ENCODE peak calls at places on chromosomes 7 and 10, in five cellular contexts. H is K562, J is HCT116, I is SK-N-SH, N is GM12878. P is an unnamed sample. For H3K4me1, the result is how much of the 10 kb centered on the place peaks cover.

GRCh38 chr10:115398026-115398425 is 304.9 kb downstream of the ATRNL1 start:
- DNase-seq in N (no peak), J (no peak), I (no peak), H (no peak), P (no peak)

GRCh38 chr7:18459439-18459838 is 36.1 kb upstream of the HDAC9 start:
- DNase-seq in N (no peak), H (no peak), I (no peak), J (no peak), P (no peak)

GRCh38 chr7:7653568-7654187 is 13.1 kb downstream of the UMAD1 start:
- DNase-seq in J (peak), N (peak), H (peak), I (peak), P (no peak)

GRCh38 chr10:114172776-114173555 is 1.0 kb downstream of the CCDC186 start:
- DNase-seq in N (no peak), I (no peak), H (no peak), J (no peak), P (no peak)

GRCh38 chr10:32950457-32951109 is 7.4 kb downstream of the ITGB1 start:
- DNase-seq in N (no peak), I (no peak), J (no peak), H (no peak), P (no peak)

GRCh38 chr10:132574783-132575319 is 37.3 kb downstream of the INPP5A start:
- DNase-seq in H (no peak), J (no peak), I (no peak), N (no peak), P (no peak)

GRCh38 chr7:41624818-41625217 is 78.1 kb downstream of the INHBA start:
- DNase-seq in I (no peak), N (no peak), J (no peak), H (no peak), P (no peak)

GRCh38 chr10:62373995-62374861 is at the start of gene ZNF365:
- DNase-seq in I (peak), H (no peak), J (peak), N (no peak), P (no peak)

GRCh38 chr10:110414563-110415309 is 83.0 kb upstream of the DUSP5 start:
- DNase-seq in J (peak), N (peak), I (no peak), H (no peak), P (peak)

GRCh38 chr10:112952282-112952991 is 2.4 kb downstream of the TCF7L2 start:
- DNase-seq in H (no peak), N (no peak), I (peak), J (no peak), P (no peak)

GRCh38 chr7:2528481-2529095 is 9.0 kb downstream of the LFNG start:
- DNase-seq in H (no peak), N (no peak), J (no peak), I (no peak), P (no peak)

GRCh38 chr10:62597226-62597625 is 207.3 kb upstream of the ADO start:
- DNase-seq in J (no peak), N (no peak), I (no peak), H (no peak), P (no peak)

GRCh38 chr7:43077732-43078391 is 34.6 kb upstream of the HECW1 start:
- DNase-seq in H (peak), J (peak), N (no peak), I (peak), P (peak)

GRCh38 chr7:90994601-90995000 is 269.6 kb upstream of the FZD1 start:
- DNase-seq in H (no peak), N (no peak), I (no peak), J (no peak), P (no peak)

GRCh38 chr10:3946234-3947229 is 161.5 kb upstream of the KLF6 start:
- DNase-seq in N (no peak), I (no peak), J (no peak), H (no peak), P (no peak)

GRCh38 chr7:50353201-50353600 is 48.7 kb downstream of the IKZF1 start:
- DNase-seq in H (no peak), I (no peak), J (no peak), N (no peak), P (no peak)
- H3K4me1 ChIP-seq in H (under half), I (under half), J (under half), N (under half), P (under half)

GRCh38 chr7:33195264-33195663 is 65.9 kb downstream of the BBS9 start:
- DNase-seq in N (no peak), I (no peak), J (no peak), H (no peak), P (no peak)

GRCh38 chr7:33191326-33191725 is 62.0 kb downstream of the BBS9 start:
- DNase-seq in H (no peak), N (no peak), I (no peak), J (no peak), P (peak)

GRCh38 chr7:33190688-33191304 is 61.4 kb downstream of the BBS9 start:
- DNase-seq in I (no peak), N (no peak), H (no peak), J (no peak), P (no peak)

GRCh38 chr7:33192695-33193291 is 63.4 kb downstream of the BBS9 start:
- DNase-seq in I (no peak), J (no peak), N (no peak), H (no peak), P (no peak)

DNA sequence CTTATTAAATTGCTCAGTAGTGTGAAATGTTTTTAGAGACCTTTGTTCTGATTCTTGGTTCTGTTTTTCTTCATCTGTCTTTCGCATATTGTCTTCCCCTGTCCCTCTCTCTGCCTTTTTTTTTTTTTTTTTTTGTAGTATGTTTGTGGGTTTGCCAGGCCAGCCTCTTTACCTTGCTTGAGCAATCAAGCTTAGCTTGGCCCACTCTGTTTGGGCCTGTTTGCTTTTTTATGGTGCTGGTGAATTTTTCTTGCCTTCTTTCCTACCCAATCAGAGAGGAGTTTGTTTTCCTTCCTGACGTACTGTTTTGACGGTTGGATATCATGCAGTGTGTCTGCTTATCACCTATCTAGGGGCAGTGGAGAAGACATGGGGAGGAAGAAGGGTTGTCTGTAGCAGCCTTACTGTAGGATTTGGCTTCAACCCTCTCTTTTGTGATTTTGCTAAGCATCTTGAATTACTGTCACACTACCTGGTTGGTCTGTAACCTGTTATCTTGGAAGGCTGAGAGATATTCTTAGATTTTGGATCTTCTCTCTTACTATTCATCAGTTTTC is 64.0 kb downstream of the BBS9 start:
- DNase-seq in I (no peak), N (no peak), J (no peak), H (no peak), P (no peak)
- TF ChIP-seq ZBTB33 in I (no peak), N (no peak), J (no peak), H (no peak), P (no peak)

GRCh38 chr10:5491477-5491876 is 7.9 kb downstream of the CALML5 start:
- DNase-seq in H (no peak), I (no peak), N (no peak), J (no peak), P (no peak)
- H3K4me1 ChIP-seq in H (under half), I (under half), N (under half), J (under half), P (half or more)

GRCh38 chr7:146090023-146090645 is 26.5 kb upstream of the CNTNAP2 start:
- DNase-seq in I (peak), J (peak), H (peak), N (no peak), P (peak)
- TF ChIP-seq ZBTB33 in I (no peak), J (no peak), H (no peak), N (no peak), P (no peak)